ENCODE peak calls at places on chromosomes 5 and 9, in eight cellular contexts. K is amygdala; Z is naive thymus-derived CD8-positive, alpha-beta T cell; V is cardiac septum; X is activated gamma-delta T cell treated with anti-CD3 and anti-CD28 coated beads, Interleukin-2, amount 50 U/mL, for 16 hours; T is T-helper 17 cell; N is activated naive CD4-positive, alpha-beta T cell treated with anti-CD3 and anti-CD28 coated beads, Interleukin-2, amount 10 ng/mL, durations not matched to agents 7 days and 5 days; B is HFF-Myc. L is an unnamed sample.

GRCh38 chr5:38463634-38464521 is 92.6 kb downstream of the LIFR start:
- DNase-seq in T (no peak), X (no peak), N (no peak), V (no peak), Z (no peak), B (peak), K (no peak), L (peak)

GRCh38 chr5:160466889-160467554 is 45.4 kb downstream of the PTTG1 start:
- DNase-seq in V (no peak), K (no peak), N (no peak), B (no peak), Z (no peak), X (no peak), T (no peak), L (no peak)

GRCh38 chr5:179558912-179559279 is 8.5 kb downstream of the RUFY1 start:
- DNase-seq in V (no peak), X (no peak), K (no peak), B (no peak), Z (no peak), N (peak), T (no peak), L (no peak)

GRCh38 chr5:8756498-8757084 is 789.3 kb downstream of the SEMA5A start:
- DNase-seq in B (peak), X (no peak), N (no peak), Z (no peak), K (no peak), T (no peak), V (no peak), L (no peak)

GRCh38 chr5:68725905-68726683 is 367.7 kb upstream of the SLC30A5 start:
- DNase-seq in V (no peak), N (no peak), T (no peak), K (no peak), B (no peak), Z (peak), X (no peak), L (no peak)

GRCh38 chr9:120876842-120877240 is at the start of gene PHF19:
- DNase-seq in X (no peak), N (peak), K (no peak), Z (peak), B (no peak), T (no peak), V (no peak), L (no peak)

GRCh38 chr9:91771027-91771426 is 179.0 kb downstream of the ROR2 start:
- DNase-seq in T (no peak), Z (no peak), N (no peak), V (no peak), B (peak), K (no peak), X (no peak), L (peak)

GRCh38 chr9:97412628-97413382 is 909 bp downstream of the TDRD7 start:
- DNase-seq in Z (no peak), K (no peak), N (no peak), B (no peak), T (no peak), X (no peak), V (no peak), L (no peak)

GRCh38 chr9:6965566-6965965 is 207.8 kb downstream of the KDM4C start:
- DNase-seq in N (no peak), V (no peak), T (no peak), Z (no peak), K (no peak), B (no peak), X (no peak), L (no peak)

GRCh38 chr5:181163487-181164075 is 16.2 kb downstream of the OR2V2 start:
- DNase-seq in B (no peak), N (no peak), V (no peak), T (no peak), X (no peak), Z (peak), K (no peak), L (no peak)

GRCh38 chr5:54838843-54839242 is 146.6 kb downstream of the ESM1 start:
- DNase-seq in N (no peak), X (no peak), T (no peak), Z (no peak), V (no peak), K (no peak), B (no peak), L (no peak)

GRCh38 chr9:21677834-21678233 is 124.6 kb upstream of the MTAP start:
- DNase-seq in X (no peak), B (no peak), K (no peak), N (no peak), V (no peak), T (no peak), Z (no peak), L (no peak)

GRCh38 chr9:113176748-113177147 is 25.9 kb downstream of the SLC31A2 start:
- DNase-seq in B (no peak), K (no peak), N (no peak), T (no peak), V (no peak), Z (no peak), X (no peak), L (no peak)

GRCh38 chr9:30065888-30066287 is 2318.6 kb upstream of the ACO1 start:
- DNase-seq in K (no peak), B (no peak), V (no peak), T (no peak), X (no peak), N (no peak), Z (no peak), L (no peak)

GRCh38 chr9:4301971-4302427 is 2.1 kb upstream of the GLIS3 start:
- DNase-seq in N (no peak), T (no peak), Z (no peak), X (no peak), B (no peak), V (no peak), K (no peak), L (peak)

GRCh38 chr9:106877345-106877744 is 14.4 kb downstream of the ZNF462 start:
- DNase-seq in Z (no peak), T (no peak), V (no peak), B (no peak), K (no peak), N (no peak), X (no peak), L (no peak)

GRCh38 chr9:132169672-132170392 is 8.0 kb downstream of the NTNG2 start:
- DNase-seq in N (peak), B (peak), Z (peak), X (peak), T (peak), K (no peak), V (peak), L (no peak)

GRCh38 chr9:33718987-33719386 is 76.4 kb upstream of the PRSS3 start:
- DNase-seq in K (no peak), Z (no peak), B (no peak), V (peak), N (no peak), T (no peak), X (no peak), L (no peak)

GRCh38 chr5:61342066-61342465 is 10.0 kb downstream of the ZSWIM6 start:
- DNase-seq in B (no peak), X (no peak), T (no peak), N (no peak), Z (no peak), V (no peak), K (no peak), L (no peak)

GRCh38 chr5:64622991-64623390 is 67.3 kb upstream of the SHISAL2B start:
- DNase-seq in Z (no peak), K (no peak), N (no peak), B (no peak), X (no peak), T (no peak), V (no peak), L (no peak)

GRCh38 chr5:125865166-125865815 is 557.9 kb upstream of the GRAMD2B start:
- DNase-seq in B (no peak), Z (no peak), N (no peak), K (no peak), T (no peak), X (no peak), V (no peak), L (no peak)

GRCh38 chr9:99827244-99827643 is 5.6 kb downstream of the NR4A3 start:
- DNase-seq in N (no peak), K (no peak), V (no peak), X (no peak), B (no peak), T (no peak), Z (no peak), L (no peak)

GRCh38 chr5:113606298-113607134 is 93.0 kb downstream of the YTHDC2 start:
- DNase-seq in T (no peak), N (peak), Z (peak), K (no peak), V (no peak), X (peak), B (peak), L (no peak)

GRCh38 chr5:67809589-67809988 is 406.0 kb upstream of the PIK3R1 start:
- DNase-seq in Z (no peak), V (no peak), B (no peak), X (no peak), N (no peak), T (no peak), K (no peak), L (no peak)

GRCh38 chr5:1069720-1070088 is 42.2 kb downstream of the SLC12A7 start:
- DNase-seq in V (no peak), B (no peak), N (no peak), T (no peak), Z (no peak), X (no peak), K (no peak), L (no peak)

GRCh38 chr9:16585571-16585970 is 284.9 kb downstream of the BNC2 start:
- DNase-seq in K (no peak), X (no peak), V (no peak), Z (no peak), N (no peak), T (no peak), B (no peak), L (no peak)

GRCh38 chr5:89265511-89266169 is 382.7 kb upstream of the MEF2C start:
- DNase-seq in T (no peak), B (no peak), Z (no peak), K (no peak), N (no peak), X (no peak), V (no peak), L (no peak)

GRCh38 chr5:53557386-53557785 is 3.1 kb upstream of the NDUFS4 start:
- DNase-seq in V (no peak), K (no peak), B (no peak), X (no peak), Z (no peak), N (no peak), T (no peak), L (no peak)

GRCh38 chr9:137021979-137022619 is 5.9 kb downstream of the ABCA2 start:
- DNase-seq in X (peak), Z (peak), V (no peak), B (peak), N (peak), T (peak), K (peak), L (no peak)

GRCh38 chr5:75963554-75963953 is 119.6 kb upstream of the SV2C start:
- DNase-seq in X (no peak), Z (no peak), V (no peak), T (no peak), B (no peak), N (no peak), K (no peak), L (no peak)

GRCh38 chr9:128047231-128047630 is 19.9 kb downstream of the NAIF1 start:
- DNase-seq in V (no peak), N (no peak), B (no peak), Z (no peak), T (no peak), K (no peak), X (no peak), L (no peak)

GRCh38 chr5:78500028-78500427 is 139.6 kb downstream of the SCAMP1 start:
- DNase-seq in B (no peak), K (no peak), N (no peak), Z (no peak), T (no peak), V (no peak), X (no peak), L (no peak)

GRCh38 chr5:173659423-173659822 is 43.0 kb upstream of the BOD1 start:
- DNase-seq in T (no peak), K (no peak), Z (no peak), X (no peak), B (no peak), N (no peak), V (no peak), L (no peak)

GRCh38 chr9:122180633-122181032 is 20.9 kb downstream of the MORN5 start:
- DNase-seq in Z (no peak), B (peak), T (no peak), V (peak), X (no peak), K (no peak), N (no peak), L (peak)

GRCh38 chr9:132235894-132236661 is 74.2 kb downstream of the NTNG2 start:
- DNase-seq in T (peak), B (peak), K (peak), X (peak), N (peak), Z (peak), V (peak), L (no peak)